ENCODE peak calls at places on chromosomes 2 and 18, in eight cellular contexts. F, L, R, W, D, J, E and O are unnamed samples.

GRCh38 chr2:23008951-23009350 is 376.0 kb upstream of the KLHL29 start:
- DNase-seq in F (no peak), L (no peak), R (no peak), W (no peak), D (no peak), J (no peak), E (no peak), O (no peak)

GRCh38 chr2:27431395-27431794 is 3.0 kb downstream of the NRBP1 start:
- DNase-seq in F (no peak), L (peak; percentile 33), R (peak; percentile 62), W (no peak), D (no peak), J (peak; percentile 64), E (no peak), O (no peak)

GRCh38 chr2:53353372-53354111 is 414.1 kb upstream of the CHAC2 start:
- DNase-seq in F (no peak), L (peak; percentile 63), R (peak; percentile 15), W (no peak), D (no peak), J (no peak), E (no peak), O (no peak)

GRCh38 chr2:219689676-219690628 is 62.5 kb downstream of the SLC4A3 start:
- DNase-seq in F (peak; percentile 31), L (peak; percentile 74), R (peak; percentile 74), W (peak; percentile 29), D (peak; percentile 74), J (peak; percentile 62), E (no peak), O (no peak)

GRCh38 chr18:31301201-31301655 is 16.7 kb upstream of the DSG1 start:
- DNase-seq in F (no peak), L (no peak), R (peak; percentile 7), W (peak; percentile 11), D (no peak), J (no peak), E (no peak), O (no peak)

GRCh38 chr2:164869420-164869772 is 27.8 kb upstream of the COBLL1 start:
- DNase-seq in F (no peak), L (no peak), R (no peak), W (no peak), D (no peak), J (no peak), E (no peak), O (no peak)

GRCh38 chr2:66477125-66477842 is 42.4 kb downstream of the MEIS1 start:
- DNase-seq in F (no peak), L (peak; percentile 47), R (peak; percentile 60), W (no peak), D (no peak), J (peak; percentile 41), E (no peak), O (no peak)

GRCh38 chr2:179106342-179107178 is 56.6 kb upstream of the CCDC141 start:
- DNase-seq in F (peak; percentile 70), L (peak; percentile 42), R (peak; percentile 94), W (peak; percentile 51), D (no peak), J (peak; percentile 99), E (no peak), O (no peak)

GRCh38 chr2:105325389-105325963 is 4.1 kb downstream of the TGFBRAP1 start:
- DNase-seq in F (no peak), L (no peak), R (peak; percentile 55), W (no peak), D (no peak), J (peak; percentile 97), E (no peak), O (no peak)

GRCh38 chr18:29083545-29083944 is 906.6 kb upstream of the CDH2 start:
- DNase-seq in F (no peak), L (no peak), R (peak; percentile 2), W (peak; percentile 6), D (no peak), J (no peak), E (no peak), O (no peak)

GRCh38 chr2:45083175-45083574 is 73.9 kb upstream of the SIX2 start:
- DNase-seq in F (no peak), L (peak; percentile 41), R (no peak), W (no peak), D (no peak), J (no peak), E (no peak), O (no peak)

GRCh38 chr2:100259991-100260390 is 62.3 kb downstream of the LONRF2 start:
- DNase-seq in F (no peak), L (no peak), R (no peak), W (no peak), D (no peak), J (no peak), E (no peak), O (no peak)

GRCh38 chr2:171310889-171311288 is 122.9 kb downstream of the METTL8 start:
- DNase-seq in F (no peak), L (no peak), R (no peak), W (no peak), D (no peak), J (no peak), E (no peak), O (no peak)

GRCh38 chr2:166170356-166170755 is 42.5 kb upstream of the SCN1A start:
- DNase-seq in F (no peak), L (peak; percentile 18), R (peak; percentile 70), W (no peak), D (no peak), J (no peak), E (no peak), O (no peak)

GRCh38 chr2:29611850-29612249 is 309.5 kb downstream of the ALK start:
- DNase-seq in F (no peak), L (no peak), R (no peak), W (no peak), D (no peak), J (no peak), E (no peak), O (no peak)

GRCh38 chr18:68847219-68847860 is 49.5 kb downstream of the CCDC102B start:
- DNase-seq in F (no peak), L (peak; percentile 26), R (peak; percentile 63), W (no peak), D (no peak), J (peak; percentile 64), E (no peak), O (no peak)

GRCh38 chr2:9656270-9656766 is 25.5 kb upstream of the YWHAQ start:
- DNase-seq in F (peak; percentile 51), L (peak; percentile 92), R (peak; percentile 97), W (no peak), D (no peak), J (peak; percentile 91), E (no peak), O (no peak)

GRCh38 chr18:50181590-50181989 is 13.4 kb downstream of the MYO5B start:
- DNase-seq in F (no peak), L (no peak), R (no peak), W (no peak), D (no peak), J (no peak), E (no peak), O (no peak)

GRCh38 chr2:130826419-130826818 is 10.3 kb upstream of the ARHGEF4 start:
- DNase-seq in F (no peak), L (no peak), R (no peak), W (no peak), D (no peak), J (no peak), E (no peak), O (no peak)

GRCh38 chr2:10493636-10494281 is 45.6 kb upstream of the ODC1 start:
- DNase-seq in F (no peak), L (peak; percentile 98), R (peak; percentile 95), W (no peak), D (no peak), J (no peak), E (peak; percentile 62), O (peak; percentile 34)

GRCh38 chr2:3449106-3449505 is 69.6 kb downstream of the TRAPPC12 start:
- DNase-seq in F (no peak), L (no peak), R (no peak), W (no peak), D (no peak), J (no peak), E (no peak), O (no peak)

GRCh38 chr2:182186132-182186735 is 200.6 kb downstream of the PPP1R1C start:
- DNase-seq in F (no peak), L (peak; percentile 41), R (peak; percentile 34), W (no peak), D (no peak), J (peak; percentile 67), E (no peak), O (no peak)

GRCh38 chr2:72958542-72959385 is 41.4 kb downstream of the EMX1 start:
- DNase-seq in F (no peak), L (no peak), R (no peak), W (no peak), D (no peak), J (no peak), E (no peak), O (no peak)

GRCh38 chr2:150630587-150631235 is 143.2 kb upstream of the RND3 start:
- DNase-seq in F (no peak), L (no peak), R (peak; percentile 32), W (no peak), D (no peak), J (peak; percentile 17), E (no peak), O (no peak)

GRCh38 chr2:152322222-152322621 is 12.8 kb upstream of the FMNL2 start:
- DNase-seq in F (no peak), L (no peak), R (no peak), W (no peak), D (no peak), J (no peak), E (no peak), O (no peak)

GRCh38 chr18:58535340-58536186 is 93.3 kb downstream of the ALPK2 start:
- DNase-seq in F (peak; percentile 40), L (peak; percentile 78), R (peak; percentile 22), W (no peak), D (no peak), J (no peak), E (no peak), O (no peak)
- TF ChIP-seq POLR2A in F (no peak), L (no peak), R (no peak), W (no peak), D (no peak), J (no peak), E (no peak), O (no peak)

GRCh38 chr2:160207804-160208661 is 8.0 kb upstream of the ITGB6 start:
- DNase-seq in F (peak; percentile 90), L (peak; percentile 77), R (peak; percentile 83), W (peak; percentile 46), D (peak; percentile 49), J (peak; percentile 93), E (peak; percentile 82), O (no peak)
- TF ChIP-seq POLR2A in F (no peak), L (no peak), R (no peak), W (no peak), D (no peak), J (peak; percentile 60), E (no peak), O (no peak)

GRCh38 chr2:200864206-200864976 is at the start of gene CLK1:
- DNase-seq in F (peak; percentile 96), L (peak; percentile 96), R (peak; percentile 93), W (peak; percentile 98), D (peak; percentile 97), J (peak; percentile 95), E (peak; percentile 97), O (peak; percentile 85)
- TF ChIP-seq POLR2A in F (peak; percentile 100), L (peak; percentile 98), R (peak; percentile 99), W (peak; percentile 87), D (peak; percentile 100), J (peak; percentile 97), E (peak; percentile 98), O (peak; percentile 99)

DNA sequence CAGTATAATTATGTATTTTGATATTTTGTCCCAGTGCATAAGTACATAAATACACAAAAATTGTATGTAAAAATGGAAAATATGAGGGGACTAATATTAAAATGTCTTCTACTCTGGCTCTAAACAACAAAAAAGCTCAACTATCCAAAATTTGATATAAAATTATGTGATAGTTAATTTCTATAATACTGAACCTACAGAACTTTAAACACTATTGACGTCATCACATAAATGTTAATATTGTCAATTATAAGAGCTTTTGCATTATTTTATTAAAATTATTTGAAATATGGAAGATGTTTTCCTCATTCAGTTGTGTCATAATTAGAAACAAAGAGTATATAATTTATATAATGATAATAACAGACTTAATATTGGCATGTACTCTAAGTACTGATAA is 1139.7 kb upstream of the TMEFF2 start:
- DNase-seq in F (no peak), L (no peak), R (no peak), W (no peak), D (no peak), J (no peak), E (no peak), O (no peak)
- TF ChIP-seq POLR2A in F (no peak), L (no peak), R (no peak), W (no peak), D (no peak), J (no peak), E (no peak), O (no peak)